ENCODE peak calls at places on chromosomes 16 and 17, in five cellular contexts. R, L, Y, U and N are unnamed samples.

GRCh38 chr16:88781140-88782077 is 3.6 kb downstream of the PIEZO1 start:
- DNase-seq in R (no peak), Y (no peak), L (no peak), U (no peak), N (no peak)

GRCh38 chr16:48535831-48536599 is 74.0 kb downstream of the N4BP1 start:
- DNase-seq in R (no peak), L (peak; percentile 56), Y (peak; percentile 53), U (peak; percentile 63), N (no peak)

GRCh38 chr16:31221357-31222160 is 4.6 kb upstream of the PYDC1 start:
- DNase-seq in Y (no peak), R (no peak), U (no peak), L (no peak), N (no peak)

GRCh38 chr17:49086649-49087048 is 45.9 kb upstream of the B4GALNT2 start:
- DNase-seq in Y (no peak), L (no peak), R (no peak), U (no peak), N (no peak)

GRCh38 chr16:67672739-67673662 is 6.4 kb downstream of the C16orf86 start:
- DNase-seq in L (peak; percentile 76), Y (peak; percentile 90), U (peak; percentile 61), R (peak; percentile 44), N (no peak)

GRCh38 chr17:41935641-41936040 is 5.2 kb downstream of the ODAD4 start:
- DNase-seq in L (no peak), U (no peak), Y (no peak), R (no peak), N (no peak)

GRCh38 chr16:46949216-46949892 is 24.1 kb downstream of the DNAJA2 start:
- DNase-seq in Y (no peak), R (no peak), L (no peak), U (no peak), N (no peak)

GRCh38 chr17:79946352-79947231 is 89.1 kb downstream of the TBC1D16 start:
- DNase-seq in U (peak; percentile 12), L (no peak), Y (no peak), R (no peak), N (no peak)

GRCh38 chr17:6752068-6752909 is 3.6 kb upstream of the XAF1 start:
- DNase-seq in Y (peak; percentile 98), R (peak; percentile 99), L (peak; percentile 33), U (peak; percentile 38), N (peak; percentile 99)

GRCh38 chr17:298791-299450 is 53.7 kb downstream of the RPH3AL start:
- DNase-seq in L (peak; percentile 87), U (no peak), R (no peak), Y (no peak), N (no peak)

GRCh38 chr16:14232106-14232890 is 161.2 kb downstream of the MRTFB start:
- DNase-seq in U (peak; percentile 27), R (peak; percentile 39), L (no peak), Y (no peak), N (no peak)

GRCh38 chr16:48619547-48619946 is 9.6 kb upstream of the N4BP1 start:
- DNase-seq in R (no peak), U (no peak), Y (no peak), L (no peak), N (no peak)

GRCh38 chr17:58829172-58829637 is 73.6 kb downstream of the PPM1E start:
- DNase-seq in Y (no peak), R (no peak), L (no peak), U (no peak), N (no peak)

GRCh38 chr17:28725166-28725659 is 820 bp downstream of the TLCD1 start:
- DNase-seq in L (no peak), Y (peak; percentile 84), U (no peak), R (no peak), N (no peak)

GRCh38 chr16:31067342-31067741 is 6.7 kb downstream of the ZNF668 start:
- DNase-seq in U (no peak), L (no peak), R (no peak), Y (no peak), N (no peak)

GRCh38 chr16:2512920-2513404 is 790 bp upstream of the ATP6V0C start:
- DNase-seq in Y (no peak), L (no peak), U (no peak), R (no peak), N (no peak)

GRCh38 chr16:81615411-81615810 is 163.7 kb upstream of the PLCG2 start:
- DNase-seq in R (no peak), Y (no peak), L (no peak), U (no peak), N (no peak)

GRCh38 chr17:73787036-73787720 is 142.9 kb upstream of the SDK2 start:
- DNase-seq in L (no peak), U (no peak), Y (no peak), R (no peak), N (no peak)

GRCh38 chr16:87017388-87018012 is 299.7 kb downstream of the C16orf95 start:
- DNase-seq in R (peak; percentile 71), L (no peak), Y (peak; percentile 88), U (no peak), N (peak; percentile 88)

GRCh38 chr16:53022374-53022773 is 30.3 kb downstream of the CHD9NB start:
- DNase-seq in U (no peak), R (peak; percentile 27), L (peak; percentile 62), Y (peak; percentile 72), N (no peak)

GRCh38 chr17:29388937-29389336 is 1.2 kb upstream of the TAOK1 start:
- DNase-seq in R (no peak), Y (no peak), U (no peak), L (no peak), N (no peak)

GRCh38 chr16:8858994-8859912 is 9.6 kb downstream of the CARHSP1 start:
- DNase-seq in Y (peak; percentile 2), R (no peak), L (no peak), U (no peak), N (no peak)

GRCh38 chr16:30843501-30843900 is 50.4 kb downstream of the BCL7C start:
- DNase-seq in Y (no peak), U (no peak), L (no peak), R (no peak), N (no peak)

GRCh38 chr16:76653390-76654026 is 376.3 kb downstream of the CNTNAP4 start:
- DNase-seq in Y (peak; percentile 4), L (peak; percentile 32), U (no peak), R (peak; percentile 24), N (no peak)

GRCh38 chr16:10824111-10824893 is 5.7 kb upstream of the TVP23A start:
- DNase-seq in Y (no peak), L (peak; percentile 58), R (no peak), U (peak; percentile 98), N (no peak)

GRCh38 chr16:81650982-81651562 is 128.0 kb upstream of the PLCG2 start:
- DNase-seq in Y (no peak), U (no peak), R (no peak), L (peak; percentile 86), N (no peak)

GRCh38 chr17:41784207-41784744 is 2.2 kb downstream of the JUP start:
- DNase-seq in U (no peak), Y (no peak), L (no peak), R (no peak), N (no peak)

GRCh38 chr17:18021372-18021771 is 17.6 kb downstream of the ATPAF2 start:
- DNase-seq in Y (no peak), L (no peak), U (no peak), R (no peak), N (no peak)
- H3K4me3 ChIP-seq in Y (no peak overlapping the region), L (no peak overlapping the region), U (no peak overlapping the region), R (no peak overlapping the region), N (no peak overlapping the region)

DNA sequence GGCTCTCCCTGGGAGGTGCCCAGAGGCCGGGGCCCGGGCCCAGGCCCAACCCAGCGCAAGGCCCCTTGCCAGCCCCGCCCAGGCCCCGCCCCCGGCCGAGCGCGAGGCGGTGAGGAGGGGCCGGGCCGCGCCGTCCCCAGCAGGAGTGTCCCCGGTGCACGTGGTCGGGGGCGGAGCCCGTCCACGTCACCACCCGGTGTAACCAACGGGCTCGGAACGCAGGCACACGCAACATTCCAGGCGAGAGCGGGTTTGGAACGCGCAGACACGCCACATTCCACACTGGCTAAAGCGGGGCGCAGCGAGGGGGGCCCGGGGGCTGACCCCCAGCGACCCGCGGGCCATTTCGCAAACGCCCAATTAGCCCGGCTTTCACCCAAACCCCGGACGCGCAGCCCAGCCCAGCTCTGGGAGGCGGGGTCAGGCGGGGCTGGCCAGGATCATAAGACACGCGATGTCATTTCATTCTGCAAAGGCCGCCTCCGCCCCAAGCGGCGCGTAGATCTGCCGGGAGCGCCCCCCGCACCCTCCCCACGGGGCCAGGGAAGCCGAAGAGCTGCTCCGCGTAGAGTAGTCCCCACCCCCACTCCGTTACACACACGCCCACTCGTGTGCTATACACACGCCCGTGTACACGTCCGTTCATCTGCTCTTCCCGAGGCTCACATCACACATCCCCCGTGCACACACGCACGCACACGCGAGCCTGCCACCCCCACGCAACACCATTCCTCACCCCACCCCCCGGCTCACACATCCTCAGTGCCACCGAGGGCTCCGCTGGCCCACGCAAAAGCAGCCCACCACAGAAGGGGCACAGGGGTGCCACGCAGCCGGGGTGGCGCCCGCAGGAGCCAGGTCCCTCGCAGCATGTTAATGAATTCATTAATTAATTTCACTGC is 1.0 kb downstream of the MNT start:
- DNase-seq in U (peak; percentile 93), Y (peak; percentile 99), R (peak; percentile 76), L (peak; percentile 96), N (peak; percentile 88)
- TF ChIP-seq CTCF in U (no peak), Y (no peak), R (no peak), L (no peak), N (no peak)

DNA sequence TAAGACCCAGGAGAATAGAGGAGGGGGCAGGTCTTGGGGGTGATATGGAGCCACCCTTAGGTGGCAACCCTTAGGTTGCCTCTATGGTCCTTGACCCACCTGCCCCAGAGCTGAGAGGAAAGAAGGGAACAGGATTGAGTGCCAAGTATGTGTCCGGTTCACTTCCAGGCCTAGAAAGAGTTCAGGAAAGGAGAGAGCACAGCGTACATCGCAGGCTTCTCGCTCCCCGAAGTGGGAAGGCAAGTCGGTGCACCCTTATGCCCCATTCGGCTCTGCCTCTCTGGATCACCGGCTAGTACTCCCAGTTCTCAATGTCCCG is 631 bp downstream of the SP6 start:
- DNase-seq in L (no peak), R (no peak), U (no peak), Y (no peak), N (no peak)
- H3K4me3 ChIP-seq in L (no peak overlapping the region), R (no peak overlapping the region), U (peak overlapping the region; percentile 5), Y (no peak overlapping the region), N (peak overlapping the region; percentile 50)

DNA sequence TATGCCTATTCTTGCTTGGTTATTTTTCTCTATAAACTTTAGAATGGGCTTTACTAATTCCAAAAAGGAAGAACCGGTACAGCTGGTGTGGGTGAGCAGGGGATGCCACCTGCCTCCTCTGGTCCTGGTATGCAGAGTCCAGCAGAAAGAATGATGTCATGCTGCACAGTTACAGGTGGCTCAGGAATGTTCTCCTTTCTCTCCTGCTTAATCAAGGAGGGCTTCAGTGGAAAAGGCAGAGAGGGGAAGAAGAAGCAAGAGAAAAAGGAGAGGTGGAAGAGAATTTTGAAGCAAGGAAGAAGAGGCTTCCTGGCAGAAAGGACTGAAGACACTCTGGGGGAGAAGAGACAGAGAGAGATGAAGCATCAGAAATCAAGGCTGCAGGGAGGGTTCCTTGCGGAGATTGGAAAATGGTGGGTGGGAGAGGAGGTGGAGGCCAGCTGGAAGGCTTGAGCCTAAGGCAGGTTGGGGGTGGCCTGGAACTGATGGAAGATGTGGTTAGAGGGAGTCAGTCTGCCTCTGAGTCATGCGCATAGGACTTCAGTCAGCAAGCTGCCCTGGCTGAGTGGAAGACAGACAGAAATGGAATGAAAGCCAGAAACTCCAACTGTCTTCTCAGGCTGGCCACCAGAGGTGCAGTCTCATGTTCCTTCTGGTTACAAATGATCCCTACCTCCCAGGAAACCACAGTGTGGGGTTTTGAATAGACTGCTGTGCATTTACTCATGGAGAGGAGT is 64.6 kb upstream of the CRHR1 start:
- DNase-seq in Y (peak; percentile 77), U (peak; percentile 24), R (peak; percentile 16), L (no peak), N (peak; percentile 84)
- TF ChIP-seq CTCF in Y (peak; percentile 51), U (no peak), R (peak; percentile 58), L (no peak), N (peak; percentile 66)